ENCODE peak calls at places on chromosome 7, in nine cellular contexts. F, Y, D, C, E, J, X, P and G are unnamed samples.

GRCh38 chr7:129144095-129144833 is at the start of gene TSPAN33:
- DNase-seq in F (peak), Y (peak), D (peak), C (peak), E (peak), J (peak), X (peak), P (peak), G (peak)

GRCh38 chr7:107453388-107453787 is 16.5 kb upstream of the GPR22 start:
- DNase-seq in F (no peak), Y (no peak), D (no peak), C (no peak), E (no peak), J (no peak), X (no peak), P (no peak), G (no peak)

GRCh38 chr7:49776994-49777393 is 3.6 kb downstream of the VWC2 start:
- DNase-seq in F (no peak), Y (no peak), D (peak), C (peak), E (peak), J (no peak), X (no peak), P (no peak), G (no peak)

GRCh38 chr7:1843271-1843861 is 173.3 kb downstream of the ELFN1 start:
- DNase-seq in F (peak), Y (no peak), D (no peak), C (peak), E (no peak), J (no peak), X (no peak), P (no peak), G (no peak)

GRCh38 chr7:130566168-130566897 is 74.4 kb downstream of the MEST start:
- DNase-seq in F (peak), Y (no peak), D (no peak), C (no peak), E (peak), J (no peak), X (peak), P (no peak), G (no peak)

GRCh38 chr7:113945018-113945938 is 26.5 kb upstream of the PPP1R3A start:
- DNase-seq in F (no peak), Y (no peak), D (no peak), C (peak), E (no peak), J (peak), X (peak), P (no peak), G (no peak)

GRCh38 chr7:149281508-149282330 is 19.7 kb downstream of the ZNF783 start:
- DNase-seq in F (no peak), Y (no peak), D (no peak), C (no peak), E (no peak), J (no peak), X (no peak), P (no peak), G (no peak)

GRCh38 chr7:33191326-33191725 is 62.0 kb downstream of the BBS9 start:
- DNase-seq in F (no peak), Y (no peak), D (no peak), C (no peak), E (peak), J (no peak), X (no peak), P (no peak), G (no peak)

GRCh38 chr7:133365892-133366291 is 113.0 kb downstream of the EXOC4 start:
- DNase-seq in F (peak), Y (no peak), D (no peak), C (no peak), E (no peak), J (no peak), X (no peak), P (no peak), G (no peak)

GRCh38 chr7:33854951-33855350 is 50.4 kb upstream of the BMPER start:
- DNase-seq in F (peak), Y (no peak), D (no peak), C (no peak), E (no peak), J (no peak), X (peak), P (no peak), G (no peak)

GRCh38 chr7:34837826-34838225 is 179.8 kb downstream of the NPSR1 start:
- DNase-seq in F (peak), Y (no peak), D (no peak), C (no peak), E (no peak), J (no peak), X (peak), P (no peak), G (no peak)

GRCh38 chr7:94580601-94581000 is 71.0 kb downstream of the CASD1 start:
- DNase-seq in F (peak), Y (no peak), D (no peak), C (no peak), E (no peak), J (no peak), X (peak), P (no peak), G (no peak)

GRCh38 chr7:80415114-80415513 is 96.8 kb downstream of the GNAT3 start:
- DNase-seq in F (no peak), Y (no peak), D (no peak), C (no peak), E (no peak), J (no peak), X (no peak), P (no peak), G (no peak)

GRCh38 chr7:43248961-43249807 is 136.7 kb downstream of the HECW1 start:
- DNase-seq in F (peak), Y (no peak), D (no peak), C (no peak), E (peak), J (no peak), X (no peak), P (no peak), G (no peak)

GRCh38 chr7:115208710-115209540 is 287.0 kb downstream of the MDFIC start:
- DNase-seq in F (no peak), Y (no peak), D (no peak), C (no peak), E (no peak), J (no peak), X (no peak), P (no peak), G (no peak)

GRCh38 chr7:128827248-128827958 is 2.8 kb upstream of the FLNC start:
- DNase-seq in F (peak), Y (no peak), D (no peak), C (peak), E (peak), J (no peak), X (peak), P (no peak), G (no peak)